ENCODE peak calls at places on chromosomes 6 and 20, in six cellular contexts. I is astrocyte of the cerebellum, E is HFFc6, U is DMS153, T is occipital lobe, G is GM12892. B is an unnamed sample.

GRCh38 chr6:154932562-154933027 is 62.5 kb upstream of the TIAM2 start:
- DNase-seq in I (peak; percentile 85), E (peak; percentile 81), U (no peak), T (no peak), G (no peak), B (no peak)

GRCh38 chr6:30238178-30238795 is 25.1 kb upstream of the TRIM26 start:
- DNase-seq in I (no peak), E (peak; percentile 21), U (no peak), T (peak; percentile 5), G (peak; percentile 21), B (no peak)

GRCh38 chr6:135054238-135054574 is 416 bp downstream of the HBS1L start:
- DNase-seq in I (no peak), E (no peak), U (no peak), T (no peak), G (no peak), B (no peak)

GRCh38 chr20:25282034-25282781 is 34.3 kb downstream of the PYGB start:
- DNase-seq in I (no peak), E (no peak), U (no peak), T (no peak), G (no peak), B (no peak)

GRCh38 chr20:56924976-56925695 is 296.0 kb downstream of the TFAP2C start:
- DNase-seq in I (no peak), E (no peak), U (no peak), T (peak; percentile 11), G (no peak), B (no peak)

GRCh38 chr6:1538348-1538747 is 71.4 kb upstream of the FOXC1 start:
- DNase-seq in I (no peak), E (no peak), U (no peak), T (no peak), G (no peak), B (no peak)

GRCh38 chr6:21750479-21751018 is 157.0 kb downstream of the SOX4 start:
- DNase-seq in I (no peak), E (no peak), U (no peak), T (no peak), G (no peak), B (no peak)

GRCh38 chr6:150685860-150686259 is 86.2 kb downstream of the PLEKHG1 start:
- DNase-seq in I (no peak), E (no peak), U (no peak), T (no peak), G (peak; percentile 31), B (peak; percentile 87)

GRCh38 chr20:14067631-14068030 is 72.3 kb downstream of the MACROD2 start:
- DNase-seq in I (no peak), E (no peak), U (no peak), T (no peak), G (no peak), B (no peak)

GRCh38 chr20:61494763-61495595 is 242.9 kb downstream of the CDH4 start:
- DNase-seq in I (no peak), E (no peak), U (no peak), T (no peak), G (no peak), B (no peak)

GRCh38 chr6:139640453-139640852 is 266.0 kb upstream of the CITED2 start:
- DNase-seq in I (peak; percentile 47), E (no peak), U (no peak), T (no peak), G (no peak), B (no peak)

GRCh38 chr6:33779895-33780294 is 9.0 kb downstream of the LEMD2 start:
- DNase-seq in I (no peak), E (no peak), U (no peak), T (peak; percentile 29), G (no peak), B (no peak)

GRCh38 chr20:2103454-2104153 is 2.0 kb downstream of the STK35 start:
- DNase-seq in I (no peak), E (no peak), U (no peak), T (no peak), G (no peak), B (no peak)

GRCh38 chr6:13453771-13454251 is 33.6 kb downstream of the GFOD1 start:
- DNase-seq in I (no peak), E (peak; percentile 39), U (peak; percentile 18), T (no peak), G (no peak), B (no peak)

GRCh38 chr20:3739926-3740599 is 7.6 kb downstream of the HSPA12B start:
- DNase-seq in I (no peak), E (no peak), U (no peak), T (no peak), G (no peak), B (no peak)

GRCh38 chr6:169326067-169326799 is 72.6 kb upstream of the THBS2 start:
- DNase-seq in I (no peak), E (peak; percentile 22), U (no peak), T (no peak), G (no peak), B (peak; percentile 41)

GRCh38 chr20:37758332-37758731 is 64.5 kb downstream of the CTNNBL1 start:
- DNase-seq in I (no peak), E (no peak), U (no peak), T (no peak), G (no peak), B (peak; percentile 11)

GRCh38 chr6:92109256-92109655 is 1310.1 kb downstream of the EPHA7 start:
- DNase-seq in I (no peak), E (no peak), U (no peak), T (no peak), G (no peak), B (no peak)

GRCh38 chr6:90611543-90611864 is 24.6 kb upstream of the MAP3K7 start:
- DNase-seq in I (no peak), E (no peak), U (no peak), T (no peak), G (no peak), B (no peak)

GRCh38 chr6:17503051-17503450 is 97.1 kb upstream of the FAM8A1 start:
- DNase-seq in I (no peak), E (no peak), U (no peak), T (no peak), G (no peak), B (no peak)

GRCh38 chr6:168247456-168248147 is 72.0 kb downstream of the DACT2 start:
- DNase-seq in I (no peak), E (no peak), U (peak; percentile 84), T (no peak), G (no peak), B (no peak)

GRCh38 chr20:4045741-4046140 is 30.4 kb upstream of the RNF24 start:
- DNase-seq in I (no peak), E (peak; percentile 49), U (no peak), T (no peak), G (no peak), B (no peak)

GRCh38 chr20:59783020-59784010 is 150.1 kb downstream of the SYCP2 start:
- DNase-seq in I (peak; percentile 11), E (no peak), U (peak; percentile 44), T (peak; percentile 57), G (peak; percentile 60), B (peak; percentile 55)

B was measured in iPS DF 6.9.